ENCODE peak calls at places on chromosomes 2 and 18, in four cellular contexts. C is PC-9, H is gastrocnemius medialis, W is thyroid gland. L is an unnamed sample.

GRCh38 chr2:11738589-11739436 is 7.6 kb upstream of the LPIN1 start:
- DNase-seq in W (peak; percentile 77), C (peak; percentile 95), H (peak; percentile 96), L (peak; percentile 83)

GRCh38 chr2:190904644-190905043 is 24.0 kb downstream of the GLS start:
- DNase-seq in H (no peak), W (no peak), C (no peak), L (no peak)

GRCh38 chr2:200357845-200358244 is 51.4 kb downstream of the SPATS2L start:
- DNase-seq in H (no peak), C (no peak), W (no peak), L (no peak)

GRCh38 chr18:52963481-52963880 is 623.5 kb downstream of the DCC start:
- DNase-seq in H (no peak), W (no peak), C (no peak), L (no peak)

GRCh38 chr2:25567406-25567805 is 106.0 kb downstream of the DTNB start:
- DNase-seq in C (peak; percentile 74), W (no peak), H (no peak), L (no peak)

GRCh38 chr2:128808462-128809255 is 490.0 kb upstream of the HS6ST1 start:
- DNase-seq in W (no peak), C (peak; percentile 42), H (peak; percentile 71), L (no peak)

GRCh38 chr18:57002627-57003026 is 144.3 kb upstream of the BOD1L2 start:
- DNase-seq in W (no peak), C (no peak), H (no peak), L (no peak)

GRCh38 chr2:232687382-232688160 is 9.6 kb upstream of the GIGYF2 start:
- DNase-seq in H (peak; percentile 39), C (peak; percentile 29), W (no peak), L (no peak)

GRCh38 chr2:148914463-148914862 is 39.4 kb downstream of the KIF5C start:
- DNase-seq in W (peak; percentile 37), C (no peak), H (no peak), L (no peak)

GRCh38 chr2:18154259-18154658 is 275.8 kb downstream of the KCNS3 start:
- DNase-seq in H (no peak), C (peak; percentile 98), W (no peak), L (no peak)

GRCh38 chr2:240965905-240966456 is 32.4 kb upstream of the SNED1 start:
- DNase-seq in W (no peak), C (no peak), H (no peak), L (no peak)

GRCh38 chr2:238085899-238086298 is 14.2 kb upstream of the ESPNL start:
- DNase-seq in W (no peak), H (no peak), C (no peak), L (no peak)

GRCh38 chr2:154762638-154763037 is 64.1 kb downstream of the KCNJ3 start:
- DNase-seq in W (no peak), H (no peak), C (no peak), L (no peak)

GRCh38 chr2:157302492-157303099 is 23.0 kb downstream of the ERMN start:
- DNase-seq in W (peak; percentile 14), C (no peak), H (no peak), L (no peak)

GRCh38 chr2:185891804-185892411 is 153.3 kb downstream of the FSIP2 start:
- DNase-seq in C (no peak), W (no peak), H (no peak), L (no peak)

DNA sequence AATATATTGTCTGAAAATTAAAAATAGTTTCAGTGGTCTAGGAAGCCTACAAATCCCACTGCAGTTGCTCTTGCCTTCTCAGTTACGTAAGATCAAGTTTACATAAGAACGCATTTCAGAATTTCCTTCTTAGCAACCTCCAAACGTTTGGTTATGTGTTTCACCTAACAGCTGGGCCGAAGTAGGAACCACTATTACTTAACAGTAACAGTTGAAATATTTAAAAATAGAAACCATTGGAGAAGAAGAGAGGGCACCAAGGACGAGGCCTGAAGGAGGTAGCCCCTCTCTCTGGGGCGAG is 177.8 kb downstream of the HDAC4 start:
- DNase-seq in H (no peak), W (no peak), C (no peak), L (no peak)
- H3K27ac ChIP-seq in H (peak overlapping the region; percentile 89), W (peak overlapping the region; percentile 34), C (no peak overlapping the region), L (peak overlapping the region; percentile 89)

GRCh38 chr2:72825271-72826155 is at the start of gene EXOC6B:
- DNase-seq in W (peak; percentile 94), C (peak; percentile 83), H (peak; percentile 83), L (peak; percentile 97)
- TF ChIP-seq CTCF in W (no peak), C (peak; percentile 38), H (peak; percentile 23), L (peak; percentile 19)

GRCh38 chr2:202036601-202037037 is 3.0 kb downstream of the FZD7 start:
- DNase-seq in W (no peak), H (no peak), C (no peak), L (no peak)
- H3K27ac ChIP-seq in W (no peak overlapping the region), H (peak overlapping the region; percentile 98), C (peak overlapping the region; percentile 84), L (no peak overlapping the region)

GRCh38 chr2:74250189-74250631 is 51.8 kb downstream of the MTHFD2 start:
- DNase-seq in H (no peak), W (peak; percentile 63), C (no peak), L (peak; percentile 71)
- TF ChIP-seq CTCF in H (peak; percentile 68), W (peak; percentile 88), C (peak; percentile 90), L (peak; percentile 83)

DNA sequence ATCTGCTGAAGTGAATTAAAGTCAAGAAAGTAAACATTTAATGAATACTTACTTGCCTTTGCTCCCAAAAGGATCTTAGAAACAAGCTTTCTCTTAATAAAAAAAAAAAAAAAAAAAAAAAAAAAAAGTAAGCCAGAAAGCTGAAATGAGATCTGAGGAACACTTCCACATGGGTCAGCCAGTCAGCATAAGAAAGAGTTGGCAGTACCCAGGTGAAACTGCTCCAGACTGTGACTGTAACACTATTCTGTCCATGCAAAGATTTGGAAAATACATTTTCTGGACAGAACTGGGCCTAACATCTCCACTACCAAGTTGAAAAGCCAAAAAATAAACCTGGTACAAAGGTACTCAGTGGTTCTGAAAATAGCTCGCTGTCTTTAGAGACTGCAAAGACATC is 135.7 kb downstream of the THADA start:
- DNase-seq in H (no peak), C (no peak), W (no peak), L (no peak)
- H3K27ac ChIP-seq in H (peak overlapping the region; percentile 53), C (peak overlapping the region; percentile 78), W (peak overlapping the region; percentile 88), L (no peak overlapping the region)

GRCh38 chr2:217822296-217823252 is 180.2 kb downstream of the TNS1 start:
- DNase-seq in W (peak; percentile 85), C (no peak), H (no peak), L (no peak)
- TF ChIP-seq CTCF in W (no peak), C (no peak), H (no peak), L (no peak)

GRCh38 chr2:119218478-119219064 is 5.1 kb upstream of the STEAP3 start:
- DNase-seq in H (peak; percentile 69), C (peak; percentile 54), W (peak; percentile 84), L (no peak)
- H3K27ac ChIP-seq in H (peak overlapping the region; percentile 72), C (no peak overlapping the region), W (no peak overlapping the region), L (no peak overlapping the region)

GRCh38 chr2:134482766-134483340 is 229.0 kb downstream of the MGAT5 start:
- DNase-seq in W (no peak), C (no peak), H (no peak), L (no peak)
- TF ChIP-seq CTCF in W (no peak), C (no peak), H (no peak), L (no peak)

GRCh38 chr18:75799449-75800330 is 372.2 kb upstream of the SMIM21 start:
- DNase-seq in H (no peak), C (no peak), W (peak; percentile 23), L (no peak)
- H3K27ac ChIP-seq in H (no peak overlapping the region), C (no peak overlapping the region), W (no peak overlapping the region), L (no peak overlapping the region)

GRCh38 chr18:35441857-35442595 is 55.7 kb downstream of the INO80C start:
- DNase-seq in W (no peak), C (no peak), H (no peak), L (no peak)
- TF ChIP-seq CTCF in W (no peak), C (no peak), H (no peak), L (no peak)